ENCODE peak calls at places on chromosomes 13 and 19, in eight cellular contexts. Z is hepatocyte, G is left ventricle myocardium inferior, V is tibial artery, Q is breast epithelium, H is brain microvascular endothelial cell, O is upper lobe of left lung, N is AG04450. Y is an unnamed sample. For H3K27me3, the result is how much of the 10 kb centered on the place peaks cover.

GRCh38 chr13:30120133-30120822 is 187.1 kb downstream of the KATNAL1 start:
- DNase-seq in H (no peak), O (no peak), Z (no peak), N (no peak), G (no peak), Q (no peak), V (no peak), Y (no peak)

GRCh38 chr13:80237646-80238045 is 103.3 kb downstream of the SPRY2 start:
- DNase-seq in H (no peak), N (no peak), G (no peak), Z (no peak), Q (no peak), O (no peak), V (no peak), Y (no peak)

GRCh38 chr19:7883796-7884570 is 4.3 kb upstream of the LRRC8E start:
- DNase-seq in V (no peak), O (no peak), G (no peak), H (no peak), Q (no peak), Z (no peak), N (no peak), Y (peak)

GRCh38 chr19:46367434-46367833 is 20.5 kb downstream of the PPP5C start:
- DNase-seq in V (no peak), N (no peak), H (no peak), Q (no peak), Z (no peak), G (no peak), O (no peak), Y (no peak)

GRCh38 chr13:70814684-70815083 is 706.4 kb upstream of the KLHL1 start:
- DNase-seq in N (no peak), H (no peak), Q (no peak), V (no peak), G (no peak), Z (no peak), O (no peak), Y (no peak)

GRCh38 chr13:74221752-74222151 is 87.5 kb upstream of the KLF12 start:
- DNase-seq in H (no peak), G (no peak), V (no peak), N (no peak), O (no peak), Q (no peak), Z (peak), Y (no peak)

GRCh38 chr13:99843872-99844271 is 127.7 kb downstream of the ZIC5 start:
- DNase-seq in V (no peak), Q (no peak), G (no peak), O (no peak), N (no peak), Z (no peak), H (no peak), Y (no peak)

GRCh38 chr13:41956272-41956671 is 4.6 kb downstream of the VWA8 start:
- DNase-seq in G (no peak), H (no peak), N (no peak), V (no peak), O (no peak), Q (no peak), Z (no peak), Y (no peak)

GRCh38 chr19:45645631-45646344 is 6.6 kb upstream of the EML2 start:
- DNase-seq in Z (peak), N (peak), O (no peak), V (peak), G (peak), H (peak), Q (peak), Y (peak)

GRCh38 chr13:43023244-43023931 is at the start of gene DNAJC15:
- DNase-seq in O (peak), Q (peak), G (peak), N (peak), Z (peak), H (peak), V (peak), Y (peak)

GRCh38 chr13:32938907-32939306 is 77.3 kb upstream of the KL start:
- DNase-seq in O (no peak), Z (no peak), H (peak), N (no peak), V (no peak), Q (no peak), G (no peak), Y (peak)

GRCh38 chr19:46979103-46979769 is 40.4 kb upstream of the NPAS1 start:
- DNase-seq in H (no peak), Q (no peak), O (no peak), G (no peak), N (no peak), V (peak), Z (no peak), Y (no peak)

GRCh38 chr19:45705710-45706415 is 13.4 kb downstream of the QPCTL start:
- DNase-seq in N (no peak), Z (no peak), O (no peak), G (no peak), V (no peak), H (no peak), Q (no peak), Y (no peak)

GRCh38 chr19:56916528-56916927 is 76.0 kb upstream of the PEG3 start:
- DNase-seq in Z (no peak), O (no peak), G (no peak), N (no peak), H (no peak), V (no peak), Q (no peak), Y (no peak)

GRCh38 chr13:21124853-21125252 is 51.5 kb downstream of the SKA3 start:
- DNase-seq in H (peak), N (no peak), O (no peak), V (no peak), G (no peak), Q (no peak), Z (peak), Y (peak)

GRCh38 chr13:57638147-57638890 is 6.8 kb downstream of the PCDH17 start:
- DNase-seq in O (no peak), N (no peak), G (no peak), V (no peak), H (no peak), Z (no peak), Q (no peak), Y (no peak)

GRCh38 chr13:111893071-111893606 is 173.8 kb upstream of the SOX1 start:
- DNase-seq in G (no peak), O (peak), Q (peak), V (no peak), Z (peak), N (no peak), H (peak), Y (peak)

GRCh38 chr13:72960114-72960513 is 98.7 kb upstream of the KLF5 start:
- DNase-seq in N (no peak), G (no peak), H (no peak), V (no peak), Z (no peak), O (no peak), Q (no peak), Y (no peak)

GRCh38 chr19:42068361-42068755 is 1.6 kb downstream of the GRIK5 start:
- DNase-seq in N (no peak), G (no peak), V (no peak), O (no peak), H (no peak), Q (no peak), Z (no peak), Y (no peak)

GRCh38 chr19:35498220-35498619 is 8.0 kb upstream of the KRTDAP start:
- DNase-seq in Z (no peak), O (no peak), G (no peak), V (no peak), N (no peak), H (no peak), Q (no peak), Y (no peak)

GRCh38 chr19:35497406-35497805 is 7.1 kb upstream of the KRTDAP start:
- DNase-seq in V (no peak), Z (no peak), N (no peak), H (no peak), Q (no peak), O (peak), G (no peak), Y (no peak)

GRCh38 chr19:35501684-35502083 is 11.4 kb upstream of the KRTDAP start:
- DNase-seq in V (no peak), Q (no peak), G (no peak), Z (peak), H (no peak), O (peak), N (no peak), Y (no peak)

GRCh38 chr19:35500611-35501010 is 10.3 kb upstream of the KRTDAP start:
- DNase-seq in O (no peak), G (no peak), Q (no peak), H (no peak), V (no peak), N (no peak), Z (no peak), Y (no peak)

DNA sequence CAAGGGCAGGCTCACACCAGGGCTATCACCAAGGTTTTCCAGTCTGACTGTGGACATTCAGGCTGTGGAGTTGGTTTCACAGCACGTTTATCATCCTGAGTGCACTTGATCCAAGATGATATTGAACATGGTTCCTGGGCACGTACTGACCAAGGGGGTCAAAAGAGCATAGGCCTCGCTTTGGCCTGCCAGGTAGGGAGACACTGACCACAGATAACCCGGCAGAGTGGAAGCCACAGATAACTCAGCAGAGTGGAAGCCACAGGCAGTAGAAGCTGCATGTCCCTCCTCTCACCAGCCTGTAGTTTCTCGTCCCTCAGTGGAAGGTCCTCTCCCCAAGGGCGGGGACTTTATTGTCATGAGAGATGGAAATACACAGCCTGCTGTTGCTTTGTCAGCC is 8.7 kb upstream of the KRTDAP start:
- DNase-seq in N (no peak), H (no peak), Z (no peak), Q (no peak), O (no peak), G (no peak), V (no peak), Y (no peak)
- H3K27me3 ChIP-seq in N (under half), H (under half), Z (under half), Q (under half), O (under half), G (under half), V (under half), Y (under half)

DNA sequence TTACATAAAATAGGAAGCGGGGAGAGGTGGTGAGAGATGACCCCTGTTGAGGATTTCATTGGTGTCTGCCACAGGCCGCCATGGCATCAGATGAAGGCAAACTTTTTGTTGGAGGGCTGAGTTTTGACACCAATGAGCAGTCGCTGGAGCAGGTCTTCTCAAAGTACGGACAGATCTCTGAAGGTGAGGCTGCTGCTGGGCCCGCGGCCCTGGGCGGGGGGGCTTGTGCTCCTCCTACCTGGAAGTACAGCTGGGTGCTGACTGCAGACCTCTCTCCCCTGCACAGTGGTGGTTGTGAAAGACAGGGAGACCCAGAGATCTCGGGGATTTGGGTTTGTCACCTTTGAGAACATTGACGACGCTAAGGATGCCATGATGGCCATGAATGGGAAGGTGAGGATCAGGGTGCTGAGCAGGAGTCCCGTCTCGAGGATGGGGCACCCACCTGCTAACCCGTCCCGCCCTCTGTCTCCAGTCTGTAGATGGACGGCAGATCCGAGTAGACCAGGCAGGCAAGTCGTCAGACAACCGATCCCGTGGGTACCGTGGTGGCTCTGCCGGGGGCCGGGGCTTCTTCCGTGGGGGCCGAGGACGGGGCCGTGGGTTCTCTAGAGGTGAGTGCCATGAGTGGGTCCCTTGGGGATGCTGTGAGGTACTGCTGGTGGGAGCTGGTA is 1.9 kb downstream of the CIRBP start:
- DNase-seq in N (no peak), Z (no peak), Q (no peak), H (no peak), G (no peak), V (no peak), O (peak), Y (no peak)
- H3K4me3 ChIP-seq in N (peak), Z (peak), Q (peak), H (peak), G (peak), V (peak), O (peak), Y (peak)

DNA sequence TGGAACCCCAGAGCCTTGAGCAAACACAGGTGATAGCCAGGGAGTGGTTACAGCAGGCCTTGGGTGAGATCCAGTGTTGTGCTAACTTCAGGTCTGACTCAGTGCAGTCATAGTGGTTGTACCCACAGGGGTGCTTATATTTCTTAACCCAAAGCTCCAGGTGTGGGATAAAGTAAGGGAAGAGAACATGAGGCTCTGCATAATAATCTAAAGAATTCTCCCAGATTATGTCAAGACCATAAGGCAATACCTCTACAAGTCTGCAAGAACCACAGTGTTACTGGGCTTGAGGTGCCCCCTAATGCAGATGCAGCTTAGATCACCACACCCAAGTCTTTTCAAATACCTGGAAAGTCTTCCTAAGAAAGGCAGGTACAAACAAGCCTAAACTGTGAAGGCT is 485.4 kb downstream of the RFC3 start:
- DNase-seq in N (no peak), G (no peak), O (no peak), Z (peak), Q (no peak), V (no peak), H (no peak), Y (no peak)
- H3K27me3 ChIP-seq in N (under half), G (under half), O (under half), Z (under half), Q (under half), V (under half), H (under half), Y (under half)

GRCh38 chr19:44371815-44372480 is 15.5 kb upstream of the ZNF112 start:
- DNase-seq in V (no peak), H (no peak), G (no peak), Z (no peak), N (no peak), Q (no peak), O (no peak), Y (no peak)

DNA sequence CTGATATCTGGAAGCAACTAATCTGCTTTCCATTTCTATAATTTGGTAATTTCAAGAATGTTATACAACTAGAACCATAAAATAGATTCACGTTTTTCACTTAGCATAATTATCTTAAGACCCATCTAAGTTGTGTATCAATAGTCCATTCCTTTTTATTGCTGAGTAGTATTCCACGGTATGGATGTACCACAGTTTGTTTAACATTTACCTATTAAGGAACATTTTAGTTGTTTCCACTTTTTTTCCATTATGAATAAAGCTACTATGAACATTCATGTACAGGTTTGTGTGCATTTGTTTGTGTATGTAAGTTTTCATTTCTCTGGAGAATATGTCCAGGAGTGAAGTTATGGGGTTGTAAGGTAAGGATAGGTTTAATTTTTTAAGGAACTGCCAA is 18.3 kb upstream of the ZNF112 start:
- DNase-seq in Q (no peak), O (no peak), H (no peak), V (no peak), N (no peak), G (no peak), Z (no peak), Y (no peak)
- H3K4me3 ChIP-seq in Q (no peak), O (no peak), H (no peak), V (no peak), N (no peak), G (no peak), Z (no peak), Y (no peak)

GRCh38 chr19:53978975-53979801 is 12.2 kb upstream of the CACNG6 start:
- DNase-seq in O (no peak), Z (no peak), Q (no peak), H (no peak), V (no peak), N (no peak), G (no peak), Y (no peak)
- H3K27me3 ChIP-seq in O (under half), Z (under half), Q (under half), H (under half), V (half or more), N (under half), G (half or more), Y (under half)

DNA sequence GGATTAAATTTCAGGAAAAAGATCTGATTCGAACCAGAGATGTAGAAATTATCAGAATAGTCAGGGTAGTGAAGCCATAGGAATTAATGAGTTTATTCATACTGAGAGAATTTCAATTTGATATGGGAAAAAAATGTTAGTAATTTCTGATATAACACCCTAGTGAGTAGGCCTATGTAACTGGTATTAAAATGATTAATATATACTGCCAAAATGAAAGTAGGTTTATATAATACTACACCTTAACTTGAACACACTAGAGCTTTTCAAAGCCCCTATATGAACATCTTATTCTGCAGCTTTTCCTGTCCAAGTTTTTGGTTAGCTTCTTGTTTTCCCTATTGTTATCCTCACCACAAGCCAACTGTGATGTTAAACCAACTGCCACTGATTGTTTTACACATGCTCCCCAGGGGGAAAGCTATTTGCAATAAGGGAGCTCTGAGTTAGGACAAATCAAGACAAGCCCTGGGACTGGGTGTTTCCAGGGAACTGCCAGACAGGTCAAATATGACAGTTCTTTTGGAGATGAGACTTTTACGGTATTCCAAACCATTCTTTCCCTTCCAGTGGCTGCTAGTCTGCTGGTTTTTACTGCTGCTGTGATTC is 45.3 kb downstream of the FNDC3A start:
- DNase-seq in O (no peak), V (no peak), H (no peak), Z (no peak), N (no peak), Q (no peak), G (no peak), Y (peak)
- H3K4me3 ChIP-seq in O (no peak), V (no peak), H (no peak), Z (no peak), N (no peak), Q (no peak), G (no peak), Y (no peak)

GRCh38 chr19:6500837-6501739 is 1.0 kb downstream of the TUBB4A start:
- DNase-seq in Q (no peak), G (no peak), V (no peak), Z (no peak), O (no peak), N (no peak), H (no peak), Y (no peak)
- H3K27me3 ChIP-seq in Q (under half), G (half or more), V (half or more), Z (under half), O (under half), N (under half), H (under half), Y (under half)

GRCh38 chr19:12872941-12873890 is 8.0 kb downstream of the DNASE2 start:
- DNase-seq in H (peak), N (no peak), G (no peak), Z (peak), Q (no peak), V (peak), O (no peak), Y (peak)
- H3K4me3 ChIP-seq in H (peak), N (no peak), G (peak), Z (no peak), Q (peak), V (no peak), O (peak), Y (peak)

GRCh38 chr13:93522486-93522885 is 295.9 kb downstream of the GPC6 start:
- DNase-seq in Q (no peak), V (no peak), H (peak), N (no peak), O (no peak), G (no peak), Z (no peak), Y (peak)
- H3K27me3 ChIP-seq in Q (under half), V (under half), H (under half), N (under half), O (under half), G (under half), Z (under half), Y (under half)